ENCODE peak calls at places on chromosome 18, in six cellular contexts. N is GM12865; I is IMR-90; R is WERI-Rb-1; E is naive thymus-derived CD4-positive, alpha-beta T cell; A is OCI-LY7. D is an unnamed sample.

GRCh38 chr18:56770873-56771272 is 119.7 kb downstream of the WDR7 start:
- DNase-seq in N (no peak), I (peak), R (no peak), E (no peak), A (no peak), D (no peak)

GRCh38 chr18:42024131-42024530 is 69.1 kb downstream of the PIK3C3 start:
- DNase-seq in N (peak), I (no peak), R (no peak), E (no peak), A (no peak), D (no peak)

GRCh38 chr18:39841133-39842041 is 2113.6 kb upstream of the PIK3C3 start:
- DNase-seq in N (no peak), I (peak), R (peak), E (no peak), A (no peak), D (no peak)

GRCh38 chr18:2653467-2653866 is 2.1 kb upstream of the SMCHD1 start:
- DNase-seq in N (no peak), I (no peak), R (no peak), E (no peak), A (peak), D (no peak)

GRCh38 chr18:38367473-38367872 is 801.9 kb upstream of the CELF4 start:
- DNase-seq in N (no peak), I (no peak), R (no peak), E (no peak), A (no peak), D (no peak)

GRCh38 chr18:54327818-54328217 is 29.8 kb downstream of the STARD6 start:
- DNase-seq in N (no peak), I (no peak), R (no peak), E (no peak), A (no peak), D (no peak)

GRCh38 chr18:39622431-39622830 is 2056.8 kb upstream of the CELF4 start:
- DNase-seq in N (no peak), I (no peak), R (no peak), E (no peak), A (no peak), D (no peak)

GRCh38 chr18:67402543-67402942 is 114.0 kb downstream of the DSEL start:
- DNase-seq in N (no peak), I (peak), R (no peak), E (no peak), A (no peak), D (no peak)

GRCh38 chr18:63869851-63870250 is 17.7 kb upstream of the SERPINB2 start:
- DNase-seq in N (no peak), I (peak), R (no peak), E (no peak), A (no peak), D (no peak)

GRCh38 chr18:34364699-34365098 is 140.0 kb upstream of the NOL4 start:
- DNase-seq in N (no peak), I (no peak), R (no peak), E (no peak), A (no peak), D (no peak)

GRCh38 chr18:79394438-79395307 is 1.1 kb upstream of the NFATC1 start:
- DNase-seq in N (no peak), I (peak), R (peak), E (peak), A (peak), D (no peak)

GRCh38 chr18:8349608-8350323 is 259.5 kb upstream of the RAB12 start:
- DNase-seq in N (no peak), I (no peak), R (no peak), E (no peak), A (no peak), D (no peak)

GRCh38 chr18:23178661-23179081 is 43.4 kb downstream of the CABLES1 start:
- DNase-seq in N (no peak), I (no peak), R (no peak), E (no peak), A (no peak), D (no peak)

GRCh38 chr18:21458322-21458721 is 142.2 kb downstream of the ESCO1 start:
- DNase-seq in N (no peak), I (no peak), R (no peak), E (no peak), A (no peak), D (peak)

GRCh38 chr18:49959176-49959575 is 145.8 kb upstream of the ACAA2 start:
- DNase-seq in N (peak), I (no peak), R (no peak), E (no peak), A (no peak), D (no peak)

GRCh38 chr18:45014047-45014501 is 333.4 kb downstream of the SETBP1 start:
- DNase-seq in N (no peak), I (peak), R (no peak), E (no peak), A (no peak), D (no peak)

GRCh38 chr18:57432118-57432517 is 3.1 kb upstream of the ONECUT2 start:
- DNase-seq in N (no peak), I (no peak), R (no peak), E (no peak), A (no peak), D (no peak)

GRCh38 chr18:44942073-44942472 is 261.4 kb downstream of the SETBP1 start:
- DNase-seq in N (no peak), I (no peak), R (no peak), E (no peak), A (no peak), D (no peak)

DNA sequence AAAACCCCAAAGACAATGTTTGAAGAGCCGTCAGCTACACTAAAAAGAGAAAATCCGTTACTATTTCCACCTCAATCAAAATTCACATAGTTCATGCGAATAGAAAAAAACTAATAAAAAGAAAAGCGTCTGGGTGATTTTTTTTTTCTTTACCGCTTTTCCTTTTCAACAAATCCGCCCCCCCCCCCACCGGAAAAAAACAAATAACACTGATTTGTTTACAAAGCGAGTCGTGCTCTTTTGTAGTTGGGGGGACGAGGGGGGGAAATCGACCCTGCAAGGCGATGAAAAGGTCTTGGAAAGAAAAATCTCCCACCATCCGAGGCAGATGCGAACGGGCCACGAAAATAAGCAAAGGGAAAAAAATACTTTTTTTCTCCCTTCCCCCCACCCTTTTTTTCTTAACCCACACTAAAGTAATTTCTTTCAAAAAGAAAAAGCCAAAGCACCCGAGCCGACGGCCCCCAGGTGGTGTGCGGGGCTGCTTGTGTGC is 640 bp downstream of the ZNF521 start:
- DNase-seq in N (no peak), I (peak), R (no peak), E (no peak), A (no peak), D (no peak)
- H3K4me3 ChIP-seq in N (peak), I (peak), R (peak), E (peak), A (peak), D (peak)

GRCh38 chr18:48933578-48934399 is 17.0 kb downstream of the SMAD7 start:
- DNase-seq in N (peak), I (no peak), R (no peak), E (no peak), A (no peak), D (no peak)
- H3K4me3 ChIP-seq in N (peak), I (no peak), R (no peak), E (no peak), A (peak), D (peak)

GRCh38 chr18:13872932-13873331 is 42.4 kb downstream of the MC2R start:
- DNase-seq in N (no peak), I (no peak), R (no peak), E (no peak), A (no peak), D (no peak)

GRCh38 chr18:13872373-13872772 is 43.0 kb downstream of the MC2R start:
- DNase-seq in N (no peak), I (no peak), R (no peak), E (no peak), A (no peak), D (no peak)

GRCh38 chr18:13874558-13874957 is 40.8 kb downstream of the MC2R start:
- DNase-seq in N (no peak), I (no peak), R (no peak), E (no peak), A (no peak), D (no peak)

GRCh38 chr18:13871701-13872100 is 43.6 kb downstream of the MC2R start:
- DNase-seq in N (no peak), I (no peak), R (no peak), E (no peak), A (no peak), D (no peak)

GRCh38 chr18:13868501-13869271 is 44.7 kb downstream of the MC5R start:
- DNase-seq in N (no peak), I (no peak), R (no peak), E (no peak), A (no peak), D (no peak)
- H3K4me3 ChIP-seq in N (no peak), I (no peak), R (no peak), E (no peak), A (no peak), D (peak)

GRCh38 chr18:59303006-59303405 is 15.4 kb downstream of the CPLX4 start:
- DNase-seq in N (no peak), I (no peak), R (peak), E (no peak), A (no peak), D (no peak)

GRCh38 chr18:59305295-59305694 is 13.2 kb downstream of the CPLX4 start:
- DNase-seq in N (no peak), I (no peak), R (no peak), E (no peak), A (no peak), D (no peak)

GRCh38 chr18:59303656-59304055 is 14.8 kb downstream of the CPLX4 start:
- DNase-seq in N (no peak), I (no peak), R (peak), E (no peak), A (no peak), D (no peak)

GRCh38 chr18:59311631-59312030 is 6.8 kb downstream of the CPLX4 start:
- DNase-seq in N (no peak), I (peak), R (no peak), E (no peak), A (no peak), D (no peak)

DNA sequence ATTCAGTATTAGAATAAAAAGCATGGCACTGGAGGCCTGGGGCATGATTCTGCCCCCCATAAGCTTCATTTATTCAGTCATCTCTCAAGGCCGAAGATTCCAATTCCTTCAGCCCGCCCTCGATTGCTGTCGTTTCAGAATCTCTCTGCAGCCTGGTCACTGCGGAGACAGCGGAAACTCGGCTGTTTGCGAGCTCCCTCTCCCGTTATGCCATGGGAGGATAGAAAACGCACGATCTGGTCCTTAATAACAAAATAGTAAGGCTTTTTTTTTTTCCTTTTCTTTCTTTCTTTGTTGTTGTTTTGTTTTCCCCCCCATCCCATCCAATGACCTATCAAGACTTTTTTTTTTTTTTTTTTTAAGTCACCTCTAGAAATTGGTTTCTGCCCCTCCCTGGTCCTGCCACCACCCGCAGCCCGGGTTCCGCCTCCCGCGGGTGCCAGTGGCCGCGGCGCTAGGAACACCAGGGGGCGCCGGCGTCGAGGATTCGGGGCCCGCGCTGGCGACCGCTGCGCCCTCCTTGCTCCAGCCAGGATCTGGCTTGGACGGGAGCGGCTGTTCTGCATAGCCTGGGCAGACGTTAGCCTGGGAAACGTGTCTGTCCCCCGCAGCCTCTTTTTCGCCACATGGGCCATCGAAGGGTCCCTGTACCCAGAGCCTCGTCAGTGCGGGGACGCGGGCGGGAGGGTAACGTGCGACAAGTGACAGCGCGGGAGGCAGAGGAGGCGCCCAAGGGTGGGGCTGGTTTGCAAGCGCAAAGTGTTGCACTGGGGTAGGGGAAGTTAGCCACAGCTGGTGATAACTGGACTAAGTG is 10.0 kb downstream of the CPLX4 start:
- DNase-seq in N (peak), I (peak), R (peak), E (peak), A (peak), D (peak)
- H3K4me3 ChIP-seq in N (no peak), I (peak), R (peak), E (peak), A (no peak), D (peak)